ENCODE peak calls at places on chromosomes 5 and 9, in six cellular contexts. One of them, this sample, is unnamed.

GRCh38 chr9:96137666-96138429 is 164.1 kb downstream of the HSD17B3 start:
- DNase-seq in activated T-helper 1 cell treated with anti-CD3 and anti-CD28 coated beads, Interleukin-12 subunit alpha, Interleukin-12 subunit beta, Interleukin-2, Interleukin-4 antibody, amounts not matched to agents 30 ng/mL and 10 ng/mL and 1 ng/mL, durations not matched to agents 14 hours and 24 hours and 36 hours: no peak
- DNase-seq in T-cell: no peak
- DNase-seq in GM04504: no peak
- DNase-seq in DMS153: no peak
- DNase-seq in fibroblast of the aortic adventitia: no peak
- DNase-seq in this sample: no peak

GRCh38 chr5:96321371-96321770 is 111.7 kb downstream of the PCSK1 start:
- DNase-seq in activated T-helper 1 cell treated with anti-CD3 and anti-CD28 coated beads, Interleukin-12 subunit alpha, Interleukin-12 subunit beta, Interleukin-2, Interleukin-4 antibody, amounts not matched to agents 30 ng/mL and 10 ng/mL and 1 ng/mL, durations not matched to agents 14 hours and 24 hours and 36 hours: no peak
- DNase-seq in T-cell: no peak
- DNase-seq in GM04504: peak
- DNase-seq in DMS153: no peak
- DNase-seq in fibroblast of the aortic adventitia: no peak
- DNase-seq in this sample: no peak

GRCh38 chr9:89775641-89776040 is 170.8 kb downstream of the GADD45G start:
- DNase-seq in activated T-helper 1 cell treated with anti-CD3 and anti-CD28 coated beads, Interleukin-12 subunit alpha, Interleukin-12 subunit beta, Interleukin-2, Interleukin-4 antibody, amounts not matched to agents 30 ng/mL and 10 ng/mL and 1 ng/mL, durations not matched to agents 14 hours and 24 hours and 36 hours: no peak
- DNase-seq in T-cell: no peak
- DNase-seq in GM04504: no peak
- DNase-seq in DMS153: no peak
- DNase-seq in fibroblast of the aortic adventitia: no peak
- DNase-seq in this sample: no peak

GRCh38 chr9:27924502-27924901 is 351.2 kb upstream of the C9orf72 start:
- DNase-seq in activated T-helper 1 cell treated with anti-CD3 and anti-CD28 coated beads, Interleukin-12 subunit alpha, Interleukin-12 subunit beta, Interleukin-2, Interleukin-4 antibody, amounts not matched to agents 30 ng/mL and 10 ng/mL and 1 ng/mL, durations not matched to agents 14 hours and 24 hours and 36 hours: no peak
- DNase-seq in T-cell: no peak
- DNase-seq in GM04504: no peak
- DNase-seq in DMS153: no peak
- DNase-seq in fibroblast of the aortic adventitia: no peak
- DNase-seq in this sample: no peak

GRCh38 chr9:131943397-131943796 is 136.3 kb downstream of the MED27 start:
- DNase-seq in activated T-helper 1 cell treated with anti-CD3 and anti-CD28 coated beads, Interleukin-12 subunit alpha, Interleukin-12 subunit beta, Interleukin-2, Interleukin-4 antibody, amounts not matched to agents 30 ng/mL and 10 ng/mL and 1 ng/mL, durations not matched to agents 14 hours and 24 hours and 36 hours: no peak
- DNase-seq in T-cell: no peak
- DNase-seq in GM04504: no peak
- DNase-seq in DMS153: no peak
- DNase-seq in fibroblast of the aortic adventitia: no peak
- DNase-seq in this sample: peak

GRCh38 chr5:133825631-133826289 is 142.7 kb downstream of the C5orf15 start:
- DNase-seq in activated T-helper 1 cell treated with anti-CD3 and anti-CD28 coated beads, Interleukin-12 subunit alpha, Interleukin-12 subunit beta, Interleukin-2, Interleukin-4 antibody, amounts not matched to agents 30 ng/mL and 10 ng/mL and 1 ng/mL, durations not matched to agents 14 hours and 24 hours and 36 hours: no peak
- DNase-seq in T-cell: peak
- DNase-seq in GM04504: no peak
- DNase-seq in DMS153: no peak
- DNase-seq in fibroblast of the aortic adventitia: no peak
- DNase-seq in this sample: peak

GRCh38 chr5:158116965-158117364 is 258.0 kb upstream of the CLINT1 start:
- DNase-seq in activated T-helper 1 cell treated with anti-CD3 and anti-CD28 coated beads, Interleukin-12 subunit alpha, Interleukin-12 subunit beta, Interleukin-2, Interleukin-4 antibody, amounts not matched to agents 30 ng/mL and 10 ng/mL and 1 ng/mL, durations not matched to agents 14 hours and 24 hours and 36 hours: no peak
- DNase-seq in T-cell: no peak
- DNase-seq in GM04504: no peak
- DNase-seq in DMS153: no peak
- DNase-seq in fibroblast of the aortic adventitia: no peak
- DNase-seq in this sample: no peak

GRCh38 chr5:179240561-179240960 is 104.7 kb downstream of the ADAMTS2 start:
- DNase-seq in activated T-helper 1 cell treated with anti-CD3 and anti-CD28 coated beads, Interleukin-12 subunit alpha, Interleukin-12 subunit beta, Interleukin-2, Interleukin-4 antibody, amounts not matched to agents 30 ng/mL and 10 ng/mL and 1 ng/mL, durations not matched to agents 14 hours and 24 hours and 36 hours: no peak
- DNase-seq in T-cell: no peak
- DNase-seq in GM04504: no peak
- DNase-seq in DMS153: no peak
- DNase-seq in fibroblast of the aortic adventitia: no peak
- DNase-seq in this sample: no peak

GRCh38 chr5:166401391-166401790 is 1890.1 kb upstream of the WWC1 start:
- DNase-seq in activated T-helper 1 cell treated with anti-CD3 and anti-CD28 coated beads, Interleukin-12 subunit alpha, Interleukin-12 subunit beta, Interleukin-2, Interleukin-4 antibody, amounts not matched to agents 30 ng/mL and 10 ng/mL and 1 ng/mL, durations not matched to agents 14 hours and 24 hours and 36 hours: no peak
- DNase-seq in T-cell: no peak
- DNase-seq in GM04504: no peak
- DNase-seq in DMS153: no peak
- DNase-seq in fibroblast of the aortic adventitia: no peak
- DNase-seq in this sample: no peak

GRCh38 chr9:136484153-136485048 is 1.6 kb upstream of the SEC16A start:
- DNase-seq in activated T-helper 1 cell treated with anti-CD3 and anti-CD28 coated beads, Interleukin-12 subunit alpha, Interleukin-12 subunit beta, Interleukin-2, Interleukin-4 antibody, amounts not matched to agents 30 ng/mL and 10 ng/mL and 1 ng/mL, durations not matched to agents 14 hours and 24 hours and 36 hours: no peak
- DNase-seq in T-cell: no peak
- DNase-seq in GM04504: no peak
- DNase-seq in DMS153: peak
- DNase-seq in fibroblast of the aortic adventitia: no peak
- DNase-seq in this sample: no peak

GRCh38 chr5:161846731-161847130 is 1.2 kb upstream of the GABRA1 start:
- DNase-seq in activated T-helper 1 cell treated with anti-CD3 and anti-CD28 coated beads, Interleukin-12 subunit alpha, Interleukin-12 subunit beta, Interleukin-2, Interleukin-4 antibody, amounts not matched to agents 30 ng/mL and 10 ng/mL and 1 ng/mL, durations not matched to agents 14 hours and 24 hours and 36 hours: no peak
- DNase-seq in T-cell: no peak
- DNase-seq in GM04504: no peak
- DNase-seq in DMS153: no peak
- DNase-seq in fibroblast of the aortic adventitia: no peak
- DNase-seq in this sample: no peak